ENCODE peak calls at places on chromosomes 7 and 10, in seven cellular contexts. W, X, P, C, M, R and G are unnamed samples.

GRCh38 chr7:94056796-94057207 is 52.6 kb upstream of the BET1 start:
- DNase-seq in W (no peak), X (no peak), P (no peak), C (no peak), M (no peak), R (peak; percentile 98), G (no peak)

GRCh38 chr7:26705567-26705966 is 158.8 kb downstream of the SKAP2 start:
- DNase-seq in W (peak; percentile 7), X (no peak), P (no peak), C (no peak), M (no peak), R (peak; percentile 97), G (no peak)

GRCh38 chr7:127620406-127621233 is 2.7 kb upstream of the PAX4 start:
- DNase-seq in W (no peak), X (no peak), P (no peak), C (no peak), M (no peak), R (no peak), G (no peak)

GRCh38 chr7:108193593-108194498 is 63.7 kb upstream of the LAMB4 start:
- DNase-seq in W (peak; percentile 49), X (no peak), P (no peak), C (no peak), M (no peak), R (no peak), G (no peak)

GRCh38 chr7:89049043-89049442 is 253.5 kb upstream of the TEX47 start:
- DNase-seq in W (no peak), X (no peak), P (no peak), C (no peak), M (no peak), R (no peak), G (no peak)

GRCh38 chr7:42869131-42870020 is 42.5 kb downstream of the C7orf25 start:
- DNase-seq in W (no peak), X (no peak), P (no peak), C (no peak), M (no peak), R (no peak), G (no peak)

GRCh38 chr10:102837230-102837721 is at the start of gene CYP17A1:
- DNase-seq in W (no peak), X (no peak), P (no peak), C (no peak), M (no peak), R (no peak), G (no peak)

GRCh38 chr10:49153971-49154370 is 20.1 kb upstream of the FAM170B start:
- DNase-seq in W (no peak), X (no peak), P (no peak), C (no peak), M (no peak), R (peak; percentile 79), G (no peak)

GRCh38 chr10:44963772-44964633 is 4.4 kb downstream of the RASSF4 start:
- DNase-seq in W (no peak), X (peak; percentile 91), P (peak; percentile 92), C (peak; percentile 69), M (peak; percentile 92), R (no peak), G (no peak)

GRCh38 chr7:100247152-100247757 is 27.5 kb downstream of the PVRIG start:
- DNase-seq in W (peak; percentile 87), X (no peak), P (no peak), C (no peak), M (no peak), R (peak; percentile 86), G (no peak)